ENCODE peak calls at places on chromosomes 11 and 22, in four cellular contexts. L is A549, V is HepG2, D is K562. W is an unnamed sample.

GRCh38 chr22:49965291-49966040 is 4.9 kb downstream of the PIM3 start:
- DNase-seq in L (no peak), V (no peak), D (no peak), W (peak; percentile 11)

GRCh38 chr11:32188785-32189184 is 97.9 kb downstream of the RCN1 start:
- DNase-seq in L (no peak), V (no peak), D (peak; percentile 7), W (no peak)

GRCh38 chr22:49023879-49024774 is 803.5 kb downstream of the BRD1 start:
- DNase-seq in L (no peak), V (no peak), D (no peak), W (peak; percentile 10)

GRCh38 chr11:92675810-92676209 is 293.6 kb upstream of the MTNR1B start:
- DNase-seq in L (no peak), V (no peak), D (no peak), W (no peak)

GRCh38 chr11:93113824-93114223 is 84.0 kb downstream of the SLC36A4 start:
- DNase-seq in L (no peak), V (no peak), D (no peak), W (peak; percentile 17)

GRCh38 chr11:97015327-97015726 is 625.5 kb downstream of the JRKL start:
- DNase-seq in L (no peak), V (no peak), D (no peak), W (no peak)

GRCh38 chr11:6612816-6613136 is 760 bp upstream of the TAF10 start:
- DNase-seq in L (no peak), V (peak; percentile 50), D (no peak), W (peak; percentile 57)

GRCh38 chr11:61671527-61671926 is 8.7 kb upstream of the DAGLA start:
- DNase-seq in L (peak; percentile 49), V (peak; percentile 85), D (peak; percentile 51), W (peak; percentile 61)

GRCh38 chr11:113778111-113778910 is 1.3 kb upstream of the CLDN25 start:
- DNase-seq in L (no peak), V (peak; percentile 40), D (no peak), W (no peak)

GRCh38 chr11:77074205-77074604 is 7.4 kb downstream of the CAPN5 start:
- DNase-seq in L (no peak), V (no peak), D (no peak), W (no peak)

GRCh38 chr11:112241486-112241885 is 15.3 kb downstream of the PTS start:
- DNase-seq in L (no peak), V (peak; percentile 76), D (no peak), W (no peak)

GRCh38 chr11:44606472-44606871 is 41.0 kb downstream of the CD82 start:
- DNase-seq in L (no peak), V (no peak), D (no peak), W (no peak)

GRCh38 chr11:1072116-1072820 is 2.4 kb upstream of the MUC2 start:
- DNase-seq in L (peak; percentile 54), V (no peak), D (no peak), W (peak; percentile 8)

GRCh38 chr11:111419641-111420327 is 40.7 kb upstream of the POU2AF1 start:
- DNase-seq in L (no peak), V (no peak), D (no peak), W (no peak)

GRCh38 chr11:68541983-68542382 is 81.4 kb downstream of the PPP6R3 start:
- DNase-seq in L (no peak), V (peak; percentile 7), D (no peak), W (no peak)

GRCh38 chr11:125207866-125208425 is 43.4 kb downstream of the PKNOX2 start:
- DNase-seq in L (no peak), V (no peak), D (no peak), W (no peak)

GRCh38 chr11:7582338-7582985 is 68.7 kb downstream of the PPFIBP2 start:
- DNase-seq in L (no peak), V (no peak), D (no peak), W (no peak)

GRCh38 chr11:3205261-3206127 is 13.1 kb downstream of the MRGPRG start:
- DNase-seq in L (no peak), V (no peak), D (no peak), W (peak; percentile 12)

GRCh38 chr11:134753805-134754130 is 341.7 kb upstream of the B3GAT1 start:
- DNase-seq in L (no peak), V (no peak), D (no peak), W (no peak)

GRCh38 chr11:4191031-4191571 is 96.5 kb downstream of the RRM1 start:
- DNase-seq in L (no peak), V (no peak), D (no peak), W (no peak)

GRCh38 chr11:131943296-131943695 is 572.9 kb downstream of the NTM start:
- DNase-seq in L (no peak), V (no peak), D (no peak), W (no peak)

GRCh38 chr11:86141645-86142569 is 73.0 kb upstream of the PICALM start:
- DNase-seq in L (no peak), V (no peak), D (no peak), W (no peak)

GRCh38 chr11:9120659-9121350 is 29.4 kb upstream of the SCUBE2 start:
- DNase-seq in L (peak; percentile 39), V (no peak), D (peak; percentile 60), W (peak; percentile 72)

GRCh38 chr11:15714641-15715399 is 600.1 kb downstream of the INSC start:
- DNase-seq in L (no peak), V (no peak), D (no peak), W (no peak)

GRCh38 chr22:19410941-19411689 is 20.4 kb downstream of the HIRA start:
- DNase-seq in L (no peak), V (no peak), D (no peak), W (no peak)

GRCh38 chr11:1953489-1954284 is 6.6 kb downstream of the MRPL23 start:
- DNase-seq in L (no peak), V (no peak), D (no peak), W (no peak)

GRCh38 chr11:10606536-10607208 is 38.2 kb upstream of the LYVE1 start:
- DNase-seq in L (no peak), V (no peak), D (no peak), W (no peak)

GRCh38 chr11:128152796-128153696 is 434.3 kb downstream of the ETS1 start:
- DNase-seq in L (no peak), V (no peak), D (no peak), W (no peak)

GRCh38 chr11:103656382-103656781 is 380.1 kb upstream of the DDI1 start:
- DNase-seq in L (no peak), V (no peak), D (no peak), W (no peak)

GRCh38 chr11:65856689-65857499 is 1.1 kb downstream of the CFL1 start:
- DNase-seq in L (no peak), V (peak; percentile 48), D (peak; percentile 76), W (peak; percentile 76)

GRCh38 chr11:35045219-35045819 is 93.7 kb upstream of the CD44 start:
- DNase-seq in L (no peak), V (peak; percentile 64), D (no peak), W (no peak)
- TF ChIP-seq NR3C1 in L (no peak), V (no peak), D (no peak), W (no peak)

DNA sequence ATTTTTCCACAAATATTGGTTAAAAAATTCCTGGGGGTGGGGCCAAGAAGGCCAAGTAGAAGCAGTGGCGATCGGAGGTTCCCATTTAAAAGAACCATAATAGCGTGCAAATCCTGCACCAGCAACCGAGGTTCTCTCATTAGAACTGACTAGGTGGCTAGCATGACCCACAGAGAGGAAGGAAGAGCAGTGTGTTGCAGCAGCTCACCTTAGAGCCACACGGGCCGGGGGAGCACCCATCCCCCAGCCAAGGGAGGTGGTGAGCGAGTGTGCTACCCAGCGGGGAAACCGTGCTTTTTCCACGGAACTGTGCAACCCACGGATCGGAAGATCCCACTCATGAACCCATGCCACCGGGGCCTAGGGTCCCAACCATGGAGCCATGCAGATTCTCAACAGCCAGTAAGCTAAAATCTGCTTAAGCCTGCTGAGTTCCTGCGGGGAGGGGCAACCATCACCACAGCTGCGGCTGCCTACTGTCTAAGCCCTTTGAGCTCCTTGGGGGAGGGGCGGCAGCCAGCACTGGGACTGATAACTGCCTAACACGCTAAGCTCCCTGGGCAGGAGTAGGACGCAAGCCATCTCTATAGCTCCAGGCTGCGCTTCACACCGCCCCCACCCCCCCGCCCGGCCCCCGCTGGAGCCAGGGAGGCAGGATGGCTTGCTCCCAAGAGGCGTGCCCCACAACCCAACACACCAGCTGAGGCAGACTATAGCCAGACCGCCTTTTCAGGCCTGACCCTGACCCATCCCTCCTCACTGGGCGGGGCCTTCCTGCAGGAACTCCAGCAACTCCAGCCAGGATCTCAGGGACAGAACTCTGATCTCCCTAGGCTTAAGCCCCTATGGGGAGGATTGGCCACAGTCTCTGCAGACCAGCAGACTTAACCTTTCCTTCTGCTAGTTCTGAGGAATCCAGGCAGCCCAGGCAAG is 20.9 kb upstream of the HTATIP2 start:
- DNase-seq in L (no peak), V (peak; percentile 61), D (no peak), W (peak; percentile 82)
- TF ChIP-seq NR3C1 in L (no peak), V (no peak), D (no peak), W (no peak)

DNA sequence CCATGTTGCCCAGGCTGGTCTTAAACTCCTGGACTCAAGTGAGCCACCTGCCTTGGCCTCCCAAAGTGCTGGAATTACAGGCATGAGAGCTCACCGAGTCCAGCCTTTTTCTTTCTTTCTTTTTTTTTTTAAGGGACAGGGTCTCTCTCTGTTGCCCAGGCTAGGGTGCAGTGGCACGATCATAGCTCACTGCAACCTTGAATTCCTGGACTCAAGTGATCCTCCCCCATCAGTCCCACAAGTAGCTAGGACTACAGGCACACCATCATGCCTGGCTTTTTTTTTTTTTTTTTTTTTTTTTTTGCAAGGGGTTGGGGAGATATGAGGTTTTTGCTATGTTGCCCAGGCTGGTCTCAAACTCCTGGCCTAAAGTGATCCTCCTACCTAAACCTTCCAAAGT is 78.5 kb downstream of the MRTFA start:
- DNase-seq in L (no peak), V (no peak), D (no peak), W (no peak)
- TF ChIP-seq NR3C1 in L (no peak), V (no peak), D (no peak), W (no peak)

GRCh38 chr11:90847268-90847886 is 624.5 kb upstream of the CHORDC1 start:
- DNase-seq in L (no peak), V (no peak), D (no peak), W (no peak)
- TF ChIP-seq NR3C1 in L (no peak), V (no peak), D (no peak), W (no peak)

GRCh38 chr11:47005441-47005840 is 68.9 kb downstream of the CSTPP1 start:
- DNase-seq in L (no peak), V (peak; percentile 50), D (no peak), W (no peak)

GRCh38 chr11:47002366-47002765 is 65.8 kb downstream of the CSTPP1 start:
- DNase-seq in L (no peak), V (no peak), D (no peak), W (no peak)

GRCh38 chr11:47001666-47002285 is 65.2 kb downstream of the CSTPP1 start:
- DNase-seq in L (no peak), V (no peak), D (no peak), W (no peak)

GRCh38 chr11:47003180-47003877 is 66.8 kb downstream of the CSTPP1 start:
- DNase-seq in L (no peak), V (no peak), D (peak; percentile 45), W (no peak)

GRCh38 chr11:47004595-47005033 is 68.1 kb downstream of the CSTPP1 start:
- DNase-seq in L (no peak), V (peak; percentile 96), D (peak; percentile 81), W (no peak)
- TF ChIP-seq NR3C1 in L (no peak), V (no peak), D (no peak), W (no peak)

W was measured in WTC11.